ENCODE peak calls at places on chromosome 20, in four cellular contexts. A is mammary epithelial cell, Z is psoas muscle, V is cardiac muscle cell. R is an unnamed sample.

GRCh38 chr20:2658414-2659354 is 5.3 kb downstream of the IDH3B start:
- DNase-seq in V (no peak), Z (no peak), A (no peak), R (no peak)

GRCh38 chr20:49636447-49636846 is 68.5 kb upstream of the PTGIS start:
- DNase-seq in A (no peak), Z (peak), V (no peak), R (peak)

GRCh38 chr20:61901421-61902212 is 164.1 kb downstream of the TAF4 start:
- DNase-seq in Z (peak), A (no peak), V (no peak), R (no peak)

GRCh38 chr20:55038684-55039083 is 563.3 kb downstream of the DOK5 start:
- DNase-seq in V (no peak), Z (no peak), A (no peak), R (no peak)

GRCh38 chr20:4633379-4633778 is 88.3 kb upstream of the PRND start:
- DNase-seq in Z (no peak), A (no peak), V (no peak), R (no peak)

GRCh38 chr20:33337119-33337518 is 54.1 kb downstream of the BPIFB1 start:
- DNase-seq in A (no peak), Z (no peak), V (no peak), R (no peak)

GRCh38 chr20:1994627-1995026 is 769 bp upstream of the PDYN start:
- DNase-seq in V (no peak), Z (no peak), A (no peak), R (no peak)

GRCh38 chr20:48535556-48535955 is 292.2 kb downstream of the PREX1 start:
- DNase-seq in V (no peak), A (no peak), Z (no peak), R (no peak)

GRCh38 chr20:23349338-23350006 is 1.1 kb upstream of the NXT1 start:
- DNase-seq in Z (no peak), V (peak), A (no peak), R (peak)

GRCh38 chr20:34977365-34978091 is 21.9 kb downstream of the MYH7B start:
- DNase-seq in Z (no peak), A (no peak), V (peak), R (no peak)

GRCh38 chr20:33908351-33908750 is 85.4 kb upstream of the RALY start:
- DNase-seq in Z (no peak), A (no peak), V (no peak), R (no peak)

GRCh38 chr20:62376112-62377063 is 9.3 kb upstream of the LAMA5 start:
- DNase-seq in Z (peak), V (peak), A (peak), R (peak)

GRCh38 chr20:38805958-38806854 is 709 bp downstream of the PPP1R16B start:
- DNase-seq in A (no peak), V (peak), Z (peak), R (no peak)

GRCh38 chr20:34948030-34948429 is 7.6 kb downstream of the GSS start:
- DNase-seq in Z (no peak), V (no peak), A (peak), R (no peak)

GRCh38 chr20:25306991-25307903 is 59.4 kb downstream of the PYGB start:
- DNase-seq in V (no peak), Z (no peak), A (no peak), R (no peak)

GRCh38 chr20:16312998-16313397 is 260.2 kb downstream of the KIF16B start:
- DNase-seq in V (no peak), Z (no peak), A (no peak), R (no peak)

GRCh38 chr20:53322651-53323050 is 271.0 kb downstream of the ZNF217 start:
- DNase-seq in Z (no peak), A (no peak), V (no peak), R (no peak)

GRCh38 chr20:4519530-4519929 is 202.2 kb upstream of the PRND start:
- DNase-seq in A (peak), V (peak), Z (no peak), R (peak)

GRCh38 chr20:48742912-48743680 is 84.7 kb downstream of the PREX1 start:
- DNase-seq in V (no peak), A (no peak), Z (no peak), R (no peak)

GRCh38 chr20:61821698-61822097 is 244.0 kb downstream of the TAF4 start:
- DNase-seq in V (no peak), Z (no peak), A (no peak), R (no peak)

GRCh38 chr20:49965781-49966304 is 16.9 kb upstream of the SNAI1 start:
- DNase-seq in V (no peak), Z (no peak), A (no peak), R (no peak)

GRCh38 chr20:56983813-56984212 is 282.6 kb downstream of the BMP7 start:
- DNase-seq in A (no peak), Z (no peak), V (no peak), R (no peak)

GRCh38 chr20:24959591-24960301 is 10.7 kb downstream of the CST7 start:
- DNase-seq in V (peak), A (no peak), Z (no peak), R (no peak)

GRCh38 chr20:37522258-37523011 is 1.4 kb downstream of the NNAT start:
- DNase-seq in V (peak), Z (peak), A (peak), R (peak)

GRCh38 chr20:44143896-44144295 is 43.1 kb downstream of the JPH2 start:
- DNase-seq in V (peak), Z (peak), A (no peak), R (no peak)

GRCh38 chr20:44142416-44142815 is 44.6 kb downstream of the JPH2 start:
- DNase-seq in V (no peak), A (no peak), Z (no peak), R (no peak)

GRCh38 chr20:44141873-44142272 is 45.1 kb downstream of the JPH2 start:
- DNase-seq in A (no peak), Z (no peak), V (no peak), R (no peak)

GRCh38 chr20:44145131-44145770 is 41.7 kb downstream of the JPH2 start:
- DNase-seq in A (no peak), Z (no peak), V (no peak), R (no peak)
- H3K27ac ChIP-seq in A (no peak), Z (peak), V (peak), R (no peak)

GRCh38 chr20:31485450-31486339 is 10.6 kb downstream of the REM1 start:
- DNase-seq in Z (peak), A (no peak), V (no peak), R (peak)
- H3K4me3 ChIP-seq in Z (peak), A (no peak), V (no peak), R (peak)

DNA sequence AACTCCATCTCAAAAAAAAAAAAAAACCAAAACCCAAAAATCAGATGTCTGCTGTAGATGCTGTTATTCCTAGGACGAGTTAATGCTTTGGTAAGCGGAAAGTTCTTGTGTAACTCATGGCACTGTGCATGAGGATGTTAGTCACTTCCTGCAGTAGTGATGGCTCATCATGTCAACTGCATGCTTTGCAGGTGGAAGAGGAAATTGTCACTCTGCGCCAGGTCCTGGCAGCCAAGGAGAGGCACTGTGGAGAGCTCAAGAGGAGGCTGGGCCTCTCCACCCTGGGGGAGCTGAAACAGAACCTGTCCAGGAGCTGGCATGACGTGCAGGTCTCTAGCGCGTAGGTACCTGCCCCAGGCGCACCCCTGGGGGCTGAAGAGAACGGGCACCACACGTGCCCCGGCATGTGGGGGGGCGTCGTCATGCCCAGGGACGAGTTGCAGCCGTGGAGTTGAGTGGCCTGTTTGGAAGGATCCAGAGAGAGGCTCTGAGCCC is 8.5 kb downstream of the TPD52L2 start:
- DNase-seq in Z (no peak), V (no peak), A (peak), R (peak)
- TF ChIP-seq CTCF in Z (no peak), V (no peak), A (no peak), R (no peak)

GRCh38 chr20:30376767-30377658 is 880.5 kb upstream of the DEFB115 start:
- DNase-seq in A (peak), V (peak), Z (peak), R (peak)
- H3K27ac ChIP-seq in A (peak), V (peak), Z (peak), R (peak)

DNA sequence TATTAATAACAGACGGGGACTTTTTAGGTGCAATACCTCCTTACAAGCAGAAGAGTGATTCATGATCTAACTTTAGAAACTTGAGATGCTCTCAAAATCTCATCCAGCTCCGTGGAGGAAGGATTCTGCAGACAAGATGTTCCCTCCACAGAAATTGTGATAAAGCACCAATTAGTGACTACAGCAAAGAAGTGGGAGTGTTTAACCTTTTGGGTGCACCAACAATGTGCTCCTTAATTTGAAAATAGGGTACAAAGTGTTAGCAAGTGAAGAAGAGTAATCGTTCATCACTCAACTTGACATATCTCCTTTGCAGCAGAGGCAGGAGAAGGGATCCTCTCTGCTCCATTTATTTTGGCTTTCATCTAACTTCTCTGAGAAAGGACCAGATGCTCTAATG is 22.8 kb upstream of the SCP2D1 start:
- DNase-seq in V (no peak), A (no peak), Z (no peak), R (no peak)
- H3K4me3 ChIP-seq in V (no peak), A (no peak), Z (no peak), R (no peak)

GRCh38 chr20:10316582-10316981 is 98.0 kb downstream of the SNAP25 start:
- DNase-seq in Z (no peak), V (no peak), A (no peak), R (peak)
- TF ChIP-seq CTCF in Z (peak), V (no peak), A (peak), R (peak)

GRCh38 chr20:58995461-58996225 is 11.4 kb downstream of the CTSZ start:
- DNase-seq in Z (peak), V (no peak), A (peak), R (no peak)
- H3K27ac ChIP-seq in Z (peak), V (no peak), A (no peak), R (no peak)

GRCh38 chr20:43558412-43559146 is at the start of gene SGK2:
- DNase-seq in V (peak), Z (no peak), A (no peak), R (peak)
- H3K4me3 ChIP-seq in V (no peak), Z (no peak), A (no peak), R (no peak)

GRCh38 chr20:41735949-41736348 is 117.8 kb upstream of the CHD6 start:
- DNase-seq in Z (no peak), A (no peak), V (no peak), R (no peak)

GRCh38 chr20:41734506-41734945 is 116.3 kb upstream of the CHD6 start:
- DNase-seq in Z (no peak), V (peak), A (peak), R (peak)

GRCh38 chr20:41733151-41733550 is 115.0 kb upstream of the CHD6 start:
- DNase-seq in Z (no peak), V (no peak), A (no peak), R (no peak)

DNA sequence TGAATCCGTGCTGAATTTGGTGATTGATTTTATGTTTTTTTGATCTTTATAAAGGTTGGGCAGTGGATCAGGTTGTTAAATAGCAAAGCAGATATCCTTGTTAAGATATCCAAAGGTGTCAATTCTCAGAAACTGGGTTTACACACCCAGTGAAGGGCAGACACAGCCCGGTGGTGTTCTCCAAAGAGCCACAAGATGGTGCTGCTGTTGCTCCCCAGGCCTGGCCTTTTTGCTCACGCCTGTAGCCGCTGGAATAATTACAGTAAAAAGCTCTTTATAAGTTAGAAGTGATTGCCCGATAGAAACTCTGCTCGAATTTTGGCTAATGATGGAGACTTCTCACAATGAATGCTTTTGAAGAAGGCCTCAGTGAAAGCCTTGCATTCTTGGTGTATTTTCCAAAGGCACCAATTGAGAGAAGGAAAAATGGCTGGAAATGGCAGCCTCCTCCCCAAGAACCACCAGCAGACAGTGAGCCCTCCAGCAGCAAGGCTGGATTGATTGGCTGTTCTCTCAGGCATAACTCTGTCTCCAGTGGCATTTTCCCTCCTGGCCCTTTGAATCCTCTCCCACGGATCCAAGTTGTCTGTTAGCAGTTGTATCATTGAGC is 120.5 kb upstream of the CHD6 start:
- DNase-seq in V (peak), A (peak), Z (peak), R (peak)
- TF ChIP-seq CTCF in V (peak), A (peak), Z (peak), R (peak)